ENCODE peak calls at places on chromosome 22, in six cellular contexts. One of them, this sample, is unnamed.

GRCh38 chr22:49954354-49954753 is 6.2 kb upstream of the PIM3 start:
- DNase-seq in endothelial cell: no peak
- DNase-seq in thoracic aorta: no peak
- DNase-seq in HL-60: no peak
- DNase-seq in testis: no peak
- DNase-seq in spleen: peak
- DNase-seq in this sample: no peak

GRCh38 chr22:25496396-25497064 is 67.9 kb upstream of the GRK3 start:
- DNase-seq in endothelial cell: no peak
- DNase-seq in thoracic aorta: no peak
- DNase-seq in HL-60: no peak
- DNase-seq in testis: no peak
- DNase-seq in spleen: no peak
- DNase-seq in this sample: no peak

GRCh38 chr22:46063861-46064235 is 86.5 kb upstream of the PPARA start:
- DNase-seq in endothelial cell: no peak
- DNase-seq in thoracic aorta: no peak
- DNase-seq in HL-60: no peak
- DNase-seq in testis: peak
- DNase-seq in spleen: peak
- DNase-seq in this sample: no peak

GRCh38 chr22:44142421-44143116 is 38.2 kb upstream of the PARVG start:
- DNase-seq in endothelial cell: no peak
- DNase-seq in thoracic aorta: no peak
- DNase-seq in HL-60: no peak
- DNase-seq in testis: no peak
- DNase-seq in spleen: no peak
- DNase-seq in this sample: no peak

GRCh38 chr22:17265649-17266248 is 46.5 kb upstream of the ADA2 start:
- DNase-seq in endothelial cell: no peak
- DNase-seq in thoracic aorta: no peak
- DNase-seq in HL-60: no peak
- DNase-seq in testis: no peak
- DNase-seq in spleen: no peak
- DNase-seq in this sample: no peak

GRCh38 chr22:26998134-26998533 is 340.7 kb downstream of the MIAT start:
- DNase-seq in endothelial cell: no peak
- DNase-seq in thoracic aorta: no peak
- DNase-seq in HL-60: no peak
- DNase-seq in testis: no peak
- DNase-seq in spleen: no peak
- DNase-seq in this sample: no peak

GRCh38 chr22:28936200-28936599 is 52.8 kb downstream of the ZNRF3 start:
- DNase-seq in endothelial cell: no peak
- DNase-seq in thoracic aorta: no peak
- DNase-seq in HL-60: no peak
- DNase-seq in testis: no peak
- DNase-seq in spleen: no peak
- DNase-seq in this sample: no peak

GRCh38 chr22:50191041-50191740 is 5.5 kb downstream of the TRABD start:
- DNase-seq in endothelial cell: no peak
- DNase-seq in thoracic aorta: no peak
- DNase-seq in HL-60: peak
- DNase-seq in testis: no peak
- DNase-seq in spleen: peak
- DNase-seq in this sample: no peak

GRCh38 chr22:46076651-46077339 is 73.5 kb upstream of the PPARA start:
- DNase-seq in endothelial cell: no peak
- DNase-seq in thoracic aorta: no peak
- DNase-seq in HL-60: no peak
- DNase-seq in testis: peak
- DNase-seq in spleen: peak
- DNase-seq in this sample: no peak

GRCh38 chr22:43711681-43712080 is 100.4 kb downstream of the EFCAB6 start:
- DNase-seq in endothelial cell: no peak
- DNase-seq in thoracic aorta: no peak
- DNase-seq in HL-60: no peak
- DNase-seq in testis: no peak
- DNase-seq in spleen: no peak
- DNase-seq in this sample: no peak

GRCh38 chr22:46057762-46058420 is 80.9 kb upstream of the WNT7B start:
- DNase-seq in endothelial cell: no peak
- DNase-seq in thoracic aorta: no peak
- DNase-seq in HL-60: no peak
- DNase-seq in testis: peak
- DNase-seq in spleen: peak
- DNase-seq in this sample: no peak

GRCh38 chr22:19974233-19974861 is 32.7 kb upstream of the TXNRD2 start:
- DNase-seq in endothelial cell: peak
- DNase-seq in thoracic aorta: no peak
- DNase-seq in HL-60: peak
- DNase-seq in testis: peak
- DNase-seq in spleen: no peak
- DNase-seq in this sample: peak

GRCh38 chr22:26610983-26611382 is 6.8 kb downstream of the CRYBB1 start:
- DNase-seq in endothelial cell: no peak
- DNase-seq in thoracic aorta: no peak
- DNase-seq in HL-60: no peak
- DNase-seq in testis: no peak
- DNase-seq in spleen: peak
- DNase-seq in this sample: no peak

GRCh38 chr22:45262931-45263789 is 21.6 kb upstream of the UPK3A start:
- DNase-seq in endothelial cell: no peak
- DNase-seq in thoracic aorta: no peak
- DNase-seq in HL-60: peak
- DNase-seq in testis: no peak
- DNase-seq in spleen: peak
- DNase-seq in this sample: no peak

GRCh38 chr22:39600491-39601179 is 30.1 kb downstream of the CACNA1I start:
- DNase-seq in endothelial cell: no peak
- DNase-seq in thoracic aorta: no peak
- DNase-seq in HL-60: no peak
- DNase-seq in testis: no peak
- DNase-seq in spleen: no peak
- DNase-seq in this sample: no peak

GRCh38 chr22:23533328-23533762 is 46.7 kb downstream of the IGLL1 start:
- DNase-seq in endothelial cell: peak
- DNase-seq in thoracic aorta: no peak
- DNase-seq in HL-60: peak
- DNase-seq in testis: no peak
- DNase-seq in spleen: peak
- DNase-seq in this sample: peak

GRCh38 chr22:36258750-36259619 is 6.1 kb downstream of the APOL1 start:
- DNase-seq in endothelial cell: peak
- DNase-seq in thoracic aorta: no peak
- DNase-seq in HL-60: peak
- DNase-seq in testis: peak
- DNase-seq in spleen: no peak
- DNase-seq in this sample: no peak

GRCh38 chr22:16968218-16968595 is 39.8 kb downstream of the GAB4 start:
- DNase-seq in endothelial cell: no peak
- DNase-seq in thoracic aorta: no peak
- DNase-seq in HL-60: no peak
- DNase-seq in testis: no peak
- DNase-seq in spleen: no peak
- DNase-seq in this sample: no peak

GRCh38 chr22:30628491-30628890 is 7.1 kb upstream of the SLC35E4 start:
- DNase-seq in endothelial cell: no peak
- DNase-seq in thoracic aorta: no peak
- DNase-seq in HL-60: no peak
- DNase-seq in testis: peak
- DNase-seq in spleen: no peak
- DNase-seq in this sample: no peak

GRCh38 chr22:20567993-20568417 is 60.6 kb downstream of the MED15 start:
- DNase-seq in endothelial cell: no peak
- DNase-seq in thoracic aorta: no peak
- DNase-seq in HL-60: no peak
- DNase-seq in testis: peak
- DNase-seq in spleen: peak
- DNase-seq in this sample: no peak

This sample was measured in progenitor cell of endocrine pancreas.